ENCODE peak calls at places on chromosomes 13 and 19, in four cellular contexts. T is tibial artery; L is activated CD8-positive, alpha-beta memory T cell treated with anti-CD3 and anti-CD28 coated beads for 1 hour; D is activated CD4-positive, alpha-beta T cell treated with anti-CD3 and anti-CD28 coated beads for 36 hours. B is an unnamed sample.

GRCh38 chr19:38547446-38547845 is 70.3 kb downstream of the MAP4K1 start:
- DNase-seq in L (no peak), D (no peak), T (no peak), B (no peak)

GRCh38 chr13:38693641-38694040 is 6.8 kb downstream of the FREM2 start:
- DNase-seq in T (no peak), D (no peak), L (no peak), B (peak)

GRCh38 chr19:8208119-8208709 is 956 bp upstream of the CERS4 start:
- DNase-seq in T (no peak), L (no peak), D (no peak), B (peak)

GRCh38 chr13:21240586-21240985 is 64.1 kb downstream of the MRPL57 start:
- DNase-seq in T (no peak), D (no peak), L (no peak), B (no peak)

GRCh38 chr19:1136201-1136600 is 32.4 kb downstream of the GPX4 start:
- DNase-seq in L (no peak), D (no peak), T (no peak), B (no peak)

GRCh38 chr13:63690672-63691071 is 2275.0 kb upstream of the PCDH20 start:
- DNase-seq in D (no peak), L (no peak), T (no peak), B (no peak)

GRCh38 chr13:97422118-97423054 is 11.6 kb upstream of the RAP2A start:
- DNase-seq in D (no peak), T (no peak), L (no peak), B (no peak)

GRCh38 chr19:15260939-15261338 is 28.7 kb upstream of the EPHX3 start:
- DNase-seq in T (no peak), L (no peak), D (no peak), B (peak)

GRCh38 chr13:27140060-27140459 is 31.6 kb downstream of the USP12 start:
- DNase-seq in T (no peak), D (no peak), L (no peak), B (no peak)

GRCh38 chr13:28922341-28922740 is 102.2 kb downstream of the MTUS2 start:
- DNase-seq in T (no peak), L (no peak), D (no peak), B (no peak)

GRCh38 chr13:80341098-80341701 is at the start of gene SPRY2:
- DNase-seq in L (no peak), T (peak), D (peak), B (peak)

GRCh38 chr19:5392476-5392875 is 51.9 kb upstream of the PTPRS start:
- DNase-seq in T (no peak), D (no peak), L (no peak), B (no peak)

GRCh38 chr13:75687145-75687763 is 51.1 kb downstream of the LMO7 start:
- DNase-seq in D (no peak), T (no peak), L (no peak), B (no peak)

GRCh38 chr13:21466527-21466926 is 7.4 kb upstream of the ZDHHC20 start:
- DNase-seq in L (no peak), T (no peak), D (no peak), B (no peak)

GRCh38 chr13:111512707-111513106 is 192.3 kb downstream of the TEX29 start:
- DNase-seq in T (no peak), L (no peak), D (no peak), B (no peak)

GRCh38 chr13:40164137-40164536 is 502.3 kb downstream of the FOXO1 start:
- DNase-seq in T (no peak), L (no peak), D (no peak), B (no peak)

GRCh38 chr19:2503521-2504109 is 27.7 kb downstream of the GADD45B start:
- DNase-seq in T (no peak), L (peak), D (peak), B (peak)

GRCh38 chr13:91362908-91363307 is 15.4 kb downstream of the MIR17HG start:
- DNase-seq in T (no peak), L (no peak), D (no peak), B (no peak)

GRCh38 chr19:28744014-28744413 is 468.9 kb downstream of the UQCRFS1 start:
- DNase-seq in T (no peak), D (no peak), L (no peak), B (no peak)

GRCh38 chr13:79810671-79811070 is 329.7 kb downstream of the NDFIP2 start:
- DNase-seq in L (no peak), T (no peak), D (no peak), B (peak)